ENCODE peak calls at places on chromosome 18, in five cellular contexts. S is PC-9, E is IMR-90, Z is HCT116, M is SK-N-SH. R is an unnamed sample. For H4K20me1, the result is how much of the 10 kb centered on the place peaks cover.

GRCh38 chr18:4636957-4637356 is 181.8 kb upstream of the DLGAP1 start:
- DNase-seq in Z (no peak), S (no peak), E (no peak), M (no peak), R (peak)

GRCh38 chr18:41594582-41594981 is 360.5 kb upstream of the PIK3C3 start:
- DNase-seq in E (no peak), M (no peak), S (no peak), Z (no peak), R (no peak)

GRCh38 chr18:2083691-2084090 is 487.6 kb downstream of the METTL4 start:
- DNase-seq in S (no peak), E (no peak), M (no peak), Z (no peak), R (peak)

GRCh38 chr18:57677289-57678211 is 55.9 kb upstream of the NARS1 start:
- DNase-seq in Z (no peak), E (no peak), S (no peak), M (no peak), R (no peak)

GRCh38 chr18:64438178-64438577 is 289.3 kb upstream of the LINC00305 start:
- DNase-seq in E (no peak), Z (no peak), M (no peak), S (no peak), R (no peak)

GRCh38 chr18:21682276-21683051 is 22.1 kb downstream of the ABHD3 start:
- DNase-seq in S (no peak), E (peak), Z (no peak), M (no peak), R (no peak)

GRCh38 chr18:3806656-3807055 is 356.7 kb downstream of the TGIF1 start:
- DNase-seq in Z (no peak), M (no peak), S (no peak), E (no peak), R (no peak)

GRCh38 chr18:24875761-24876160 is 415.3 kb downstream of the HRH4 start:
- DNase-seq in S (no peak), M (no peak), E (no peak), Z (no peak), R (no peak)

GRCh38 chr18:27005589-27005988 is 140.1 kb upstream of the AQP4 start:
- DNase-seq in E (no peak), S (no peak), Z (peak), M (peak), R (peak)

GRCh38 chr18:37564796-37565137 is 831 bp downstream of the CELF4 start:
- DNase-seq in E (peak), M (peak), Z (no peak), S (no peak), R (no peak)

GRCh38 chr18:362914-363295 is 95.1 kb upstream of the THOC1 start:
- DNase-seq in M (no peak), Z (no peak), S (no peak), E (no peak), R (no peak)

GRCh38 chr18:49944681-49945080 is 131.3 kb upstream of the ACAA2 start:
- DNase-seq in S (no peak), Z (no peak), E (peak), M (no peak), R (no peak)

GRCh38 chr18:59114160-59114559 is 25.5 kb upstream of the SEC11C start:
- DNase-seq in E (peak), Z (no peak), S (peak), M (no peak), R (no peak)

GRCh38 chr18:7926526-7926925 is 359.4 kb downstream of the PTPRM start:
- DNase-seq in Z (peak), M (peak), S (no peak), E (no peak), R (no peak)

GRCh38 chr18:22185723-22186386 is 16.5 kb downstream of the GATA6 start:
- DNase-seq in E (no peak), M (no peak), Z (no peak), S (no peak), R (no peak)

GRCh38 chr18:21051615-21052014 is 60.0 kb downstream of the ROCK1 start:
- DNase-seq in M (no peak), E (no peak), Z (no peak), S (no peak), R (no peak)

GRCh38 chr18:8898990-8899389 is 193.6 kb downstream of the MTCL1 start:
- DNase-seq in M (no peak), Z (no peak), E (no peak), S (no peak), R (no peak)

GRCh38 chr18:23131693-23132319 is 3.5 kb upstream of the CABLES1 start:
- DNase-seq in S (peak), E (peak), M (peak), Z (peak), R (peak)

GRCh38 chr18:8450013-8450412 is 159.2 kb upstream of the RAB12 start:
- DNase-seq in Z (peak), S (peak), M (no peak), E (no peak), R (no peak)

GRCh38 chr18:7174359-7175107 is 56.4 kb upstream of the LRRC30 start:
- DNase-seq in S (no peak), Z (no peak), E (no peak), M (peak), R (no peak)

GRCh38 chr18:62198259-62198658 is 11.2 kb downstream of the RELCH start:
- DNase-seq in S (no peak), Z (no peak), M (no peak), E (no peak), R (no peak)

GRCh38 chr18:35267161-35267651 is 22.8 kb downstream of the ZSCAN30 start:
- DNase-seq in S (no peak), E (no peak), Z (no peak), M (peak), R (no peak)

GRCh38 chr18:8501044-8501443 is 108.2 kb upstream of the RAB12 start:
- DNase-seq in M (no peak), S (no peak), E (no peak), Z (no peak), R (no peak)

GRCh38 chr18:56945171-56945863 is 201.6 kb upstream of the BOD1L2 start:
- DNase-seq in M (no peak), E (peak), S (no peak), Z (no peak), R (no peak)

GRCh38 chr18:28175930-28176673 is 828 bp downstream of the CDH2 start:
- DNase-seq in S (no peak), M (peak), E (peak), Z (no peak), R (no peak)

GRCh38 chr18:79961527-79962291 is 2.7 kb upstream of the HSBP1L1 start:
- DNase-seq in Z (no peak), E (no peak), M (no peak), S (no peak), R (no peak)

GRCh38 chr18:13465476-13465875 is 246.9 kb downstream of the LDLRAD4 start:
- DNase-seq in Z (no peak), E (no peak), S (no peak), M (no peak), R (no peak)

GRCh38 chr18:11327656-11328055 is 178.3 kb upstream of the PIEZO2 start:
- DNase-seq in S (no peak), E (peak), Z (no peak), M (no peak), R (no peak)

GRCh38 chr18:41038071-41038470 is 917.0 kb upstream of the PIK3C3 start:
- DNase-seq in Z (no peak), S (no peak), M (no peak), E (peak), R (no peak)

GRCh38 chr18:31685097-31686082 is 1.0 kb upstream of the B4GALT6 start:
- DNase-seq in Z (peak), S (peak), M (peak), E (peak), R (peak)

GRCh38 chr18:41881285-41881684 is 73.7 kb upstream of the PIK3C3 start:
- DNase-seq in M (no peak), E (peak), S (no peak), Z (no peak), R (no peak)

GRCh38 chr18:25038261-25038660 is 313.7 kb downstream of the ZNF521 start:
- DNase-seq in S (no peak), E (no peak), M (no peak), Z (no peak), R (no peak)

GRCh38 chr18:5417342-5417741 is 121.8 kb upstream of the ZBTB14 start:
- DNase-seq in S (no peak), Z (no peak), E (peak), M (no peak), R (no peak)

GRCh38 chr18:76447268-76447890 is 47.7 kb downstream of the ZNF516 start:
- DNase-seq in M (no peak), Z (no peak), E (no peak), S (no peak), R (no peak)
- H4K20me1 ChIP-seq in M (under half), Z (under half), E (half or more), S (under half), R (half or more)

GRCh38 chr18:75212626-75213110 is 2.1 kb downstream of the TSHZ1 start:
- DNase-seq in M (no peak), S (no peak), E (no peak), Z (no peak), R (no peak)
- H3K27ac ChIP-seq in M (no peak), S (no peak), E (peak), Z (no peak), R (no peak)

GRCh38 chr18:54193786-54194185 is 30.7 kb downstream of the MBD2 start:
- DNase-seq in E (no peak), S (no peak), Z (no peak), M (no peak), R (no peak)

GRCh38 chr18:54192415-54192814 is 32.1 kb downstream of the MBD2 start:
- DNase-seq in E (no peak), S (no peak), Z (no peak), M (no peak), R (no peak)

GRCh38 chr18:54192900-54193299 is 31.6 kb downstream of the MBD2 start:
- DNase-seq in M (no peak), E (no peak), Z (no peak), S (peak), R (no peak)

GRCh38 chr18:54202851-54203250 is 21.6 kb downstream of the MBD2 start:
- DNase-seq in E (no peak), S (no peak), M (no peak), Z (no peak), R (no peak)

DNA sequence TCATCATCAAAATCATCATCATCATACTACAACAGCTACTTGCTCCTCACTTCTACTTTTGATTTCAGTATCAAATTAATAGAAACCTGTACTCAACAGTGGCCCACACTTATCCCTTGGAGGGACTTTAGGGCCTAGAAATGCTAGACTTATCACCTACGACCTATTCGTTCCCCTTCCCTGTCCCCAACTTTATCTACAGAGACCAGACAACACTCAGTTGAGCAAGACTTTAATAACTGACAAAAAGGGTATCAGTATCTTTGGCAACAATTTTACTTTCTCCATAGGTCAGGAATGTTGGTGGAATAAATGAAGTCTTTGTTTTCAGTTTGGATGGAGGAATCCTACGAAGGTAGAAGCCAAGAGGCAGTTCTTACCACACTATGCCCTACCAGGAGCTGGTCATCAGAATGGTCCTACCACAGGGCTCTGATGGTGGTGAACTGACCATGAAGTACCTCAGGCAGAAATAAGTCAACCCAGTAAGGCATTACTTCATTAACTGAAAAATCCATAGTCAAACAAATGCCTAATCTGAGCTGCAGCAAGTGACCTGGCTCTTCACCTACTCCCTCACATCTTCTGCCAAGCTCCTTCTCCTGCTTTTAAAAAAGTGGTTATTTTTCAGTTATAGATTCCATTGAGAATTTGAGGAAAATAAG is 26.6 kb downstream of the MBD2 start:
- DNase-seq in E (no peak), M (no peak), Z (no peak), S (no peak), R (no peak)
- H4K20me1 ChIP-seq in E (under half), M (under half), Z (under half), S (under half), R (under half)

GRCh38 chr18:36532815-36533214 is 235.3 kb downstream of the FHOD3 start:
- DNase-seq in E (no peak), M (no peak), S (no peak), Z (no peak), R (no peak)
- H3K27ac ChIP-seq in E (no peak), M (no peak), S (no peak), Z (no peak), R (no peak)

DNA sequence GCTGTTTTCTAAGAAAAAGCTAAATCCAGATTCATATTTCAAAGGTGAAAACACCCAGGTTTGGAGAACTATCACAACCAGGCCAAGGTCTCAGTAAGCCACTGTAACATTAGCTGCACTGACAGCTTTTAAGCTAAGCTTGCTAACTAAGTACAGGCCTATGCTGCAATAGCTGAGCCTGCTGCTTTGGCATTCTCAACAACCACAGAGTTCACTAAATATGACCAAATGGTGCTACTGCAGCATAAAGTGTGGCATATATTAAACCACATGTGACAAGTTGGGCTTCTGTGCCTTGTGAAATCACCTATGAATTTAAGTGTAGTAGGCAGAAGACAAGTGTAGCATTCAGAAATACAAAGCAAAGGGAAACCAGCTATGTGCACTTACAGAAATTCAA is 206.7 kb downstream of the TCF4 start:
- DNase-seq in Z (no peak), M (no peak), S (no peak), E (peak), R (no peak)
- H4K20me1 ChIP-seq in Z (under half), M (under half), S (under half), E (under half), R (under half)

GRCh38 chr18:55819448-55819847 is 231.5 kb upstream of the TCF4 start:
- DNase-seq in S (no peak), Z (no peak), M (no peak), E (no peak), R (no peak)

GRCh38 chr18:55821219-55821618 is 233.2 kb upstream of the TCF4 start:
- DNase-seq in M (no peak), E (peak), S (peak), Z (no peak), R (no peak)
- H3K27ac ChIP-seq in M (peak), E (no peak), S (peak), Z (no peak), R (no peak)

GRCh38 chr18:75915941-75916640 is 488.6 kb upstream of the SMIM21 start:
- DNase-seq in Z (no peak), M (peak), S (no peak), E (no peak), R (no peak)
- H4K20me1 ChIP-seq in Z (under half), M (under half), S (under half), E (under half), R (under half)